ENCODE peak calls at places on chromosomes 3 and 15, in five cellular contexts. K is Calu3; Z is breast epithelium; D is CD8-positive, alpha-beta T cell; X is mesothelial cell of epicardium. C is an unnamed sample.

GRCh38 chr15:101805605-101806345 is 2.5 kb downstream of the OR4F6 start:
- DNase-seq in K (no peak), Z (no peak), D (no peak), X (no peak), C (no peak)

GRCh38 chr3:17424137-17424536 is 318.3 kb downstream of the TBC1D5 start:
- DNase-seq in K (no peak), Z (no peak), D (no peak), X (no peak), C (no peak)

GRCh38 chr3:32401541-32402052 is 9.9 kb downstream of the CMTM7 start:
- DNase-seq in K (peak; percentile 62), Z (peak; percentile 72), D (peak; percentile 77), X (peak; percentile 40), C (peak; percentile 32)

GRCh38 chr15:55348281-55348778 is 29.3 kb downstream of the PIGB start:
- DNase-seq in K (no peak), Z (no peak), D (no peak), X (no peak), C (no peak)

GRCh38 chr15:66132251-66132816 is 121.2 kb downstream of the MEGF11 start:
- DNase-seq in K (no peak), Z (no peak), D (no peak), X (no peak), C (no peak)

GRCh38 chr3:58580826-58581327 is 3.7 kb upstream of the FAM107A start:
- DNase-seq in K (no peak), Z (no peak), D (no peak), X (no peak), C (no peak)

GRCh38 chr3:56137406-56137805 is 330.9 kb downstream of the ERC2 start:
- DNase-seq in K (no peak), Z (no peak), D (no peak), X (no peak), C (no peak)

GRCh38 chr15:54803139-54803808 is 393.5 kb downstream of the RSL24D1 start:
- DNase-seq in K (peak; percentile 29), Z (no peak), D (no peak), X (no peak), C (no peak)

GRCh38 chr3:38575279-38575843 is 74.1 kb downstream of the SCN5A start:
- DNase-seq in K (no peak), Z (no peak), D (no peak), X (no peak), C (no peak)

GRCh38 chr3:64345351-64345750 is 120.1 kb upstream of the PRICKLE2 start:
- DNase-seq in K (no peak), Z (no peak), D (no peak), X (no peak), C (no peak)

GRCh38 chr15:70267306-70267705 is 169.6 kb upstream of the TLE3 start:
- DNase-seq in K (no peak), Z (no peak), D (no peak), X (no peak), C (no peak)

GRCh38 chr15:25762015-25762662 is 101.0 kb downstream of the ATP10A start:
- DNase-seq in K (peak; percentile 4), Z (no peak), D (no peak), X (no peak), C (no peak)

GRCh38 chr3:9130318-9131110 is 118.9 kb downstream of the SRGAP3 start:
- DNase-seq in K (no peak), Z (no peak), D (no peak), X (no peak), C (no peak)

GRCh38 chr3:70824785-70825184 is 512.3 kb upstream of the MDFIC2 start:
- DNase-seq in K (peak; percentile 39), Z (no peak), D (no peak), X (no peak), C (no peak)

GRCh38 chr15:27268923-27269322 is 297.9 kb downstream of the GABRG3 start:
- DNase-seq in K (no peak), Z (no peak), D (no peak), X (no peak), C (no peak)

GRCh38 chr15:70264014-70264492 is 166.3 kb upstream of the TLE3 start:
- DNase-seq in K (no peak), Z (no peak), D (no peak), X (no peak), C (no peak)

GRCh38 chr3:53740946-53741345 is 105.3 kb downstream of the CHDH start:
- DNase-seq in K (no peak), Z (no peak), D (no peak), X (no peak), C (no peak)

GRCh38 chr15:76169013-76169412 is 109.2 kb downstream of the TMEM266 start:
- DNase-seq in K (no peak), Z (no peak), D (no peak), X (no peak), C (no peak)

GRCh38 chr3:152834354-152835310 is at the start of gene P2RY1:
- DNase-seq in K (peak; percentile 91), Z (no peak), D (no peak), X (peak; percentile 54), C (peak; percentile 72)

GRCh38 chr15:80825361-80826030 is 46.3 kb downstream of the CEMIP start:
- DNase-seq in K (no peak), Z (peak; percentile 63), D (no peak), X (no peak), C (no peak)

GRCh38 chr15:59232476-59232875 is 25.8 kb downstream of the LDHAL6B start:
- DNase-seq in K (no peak), Z (no peak), D (no peak), X (no peak), C (no peak)

GRCh38 chr3:22594990-22595389 is 608.1 kb upstream of the UBE2E2 start:
- DNase-seq in K (no peak), Z (no peak), D (no peak), X (no peak), C (no peak)

GRCh38 chr15:59069430-59069829 is 35.5 kb upstream of the CCNB2 start:
- DNase-seq in K (no peak), Z (no peak), D (no peak), X (no peak), C (no peak)

GRCh38 chr3:42830437-42831320 is 21.4 kb downstream of the ACKR2 start:
- DNase-seq in K (peak; percentile 27), Z (no peak), D (no peak), X (no peak), C (no peak)

GRCh38 chr3:160134454-160134853 is 90.8 kb upstream of the C3orf80 start:
- DNase-seq in K (peak; percentile 71), Z (no peak), D (no peak), X (no peak), C (no peak)

GRCh38 chr15:99961011-99961441 is 227.8 kb upstream of the LYSMD4 start:
- DNase-seq in K (no peak), Z (no peak), D (no peak), X (no peak), C (no peak)

GRCh38 chr15:85440451-85440850 is 60.0 kb downstream of the AKAP13 start:
- DNase-seq in K (no peak), Z (no peak), D (no peak), X (no peak), C (no peak)

GRCh38 chr3:50102558-50102957 is 13.8 kb downstream of the RBM5 start:
- DNase-seq in K (no peak), Z (no peak), D (no peak), X (no peak), C (no peak)

GRCh38 chr3:190320594-190321362 is 1.5 kb downstream of the CLDN1 start:
- DNase-seq in K (no peak), Z (no peak), D (no peak), X (no peak), C (no peak)

GRCh38 chr15:66850078-66850991 is 148.3 kb downstream of the SMAD6 start:
- DNase-seq in K (no peak), Z (no peak), D (no peak), X (no peak), C (no peak)

DNA sequence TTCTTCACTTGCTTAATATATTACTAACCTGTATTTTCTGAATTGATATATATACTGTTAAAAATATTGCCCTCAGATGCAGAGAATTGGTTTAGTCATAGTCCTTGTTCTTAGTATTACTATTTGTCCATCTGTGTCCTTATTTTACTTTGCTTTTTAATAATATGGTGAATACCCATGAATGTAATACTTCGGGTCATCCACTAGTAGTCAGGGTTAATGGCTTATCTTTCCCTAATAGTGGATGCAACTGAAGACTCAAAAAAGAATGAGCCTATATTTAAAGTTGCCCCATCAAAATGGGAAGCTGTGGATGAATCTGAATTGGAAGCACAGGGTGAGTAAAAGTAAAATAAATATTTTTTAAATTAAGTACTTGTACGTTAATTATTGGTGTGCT is 36.5 kb downstream of the U2SURP start:
- DNase-seq in K (no peak), Z (no peak), D (no peak), X (no peak), C (no peak)
- TF ChIP-seq CTCF in K (no peak), Z (no peak), D (no peak), X (no peak), C (no peak)

DNA sequence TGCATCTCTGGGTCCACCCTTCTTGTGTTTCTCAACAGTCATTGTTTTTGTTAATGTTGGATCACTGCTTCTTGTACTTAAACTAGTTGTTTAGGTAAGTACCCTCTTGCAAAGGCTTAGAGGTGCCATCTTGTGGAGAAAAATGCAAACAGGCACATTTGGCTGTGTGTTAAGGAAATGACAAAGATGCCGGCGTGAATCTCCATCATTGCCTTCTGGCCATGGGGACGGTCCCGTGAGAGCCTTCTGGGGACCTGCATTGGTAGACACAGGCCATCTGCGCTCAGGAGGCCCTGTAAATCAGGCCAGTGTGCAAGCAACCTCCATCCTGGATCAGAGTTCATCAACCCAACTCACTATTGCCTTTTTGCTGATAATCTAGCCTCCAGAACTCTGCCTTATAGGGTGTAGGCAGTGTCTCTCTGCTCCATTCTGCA is 158.6 kb upstream of the NR2E3 start:
- DNase-seq in K (peak; percentile 44), Z (no peak), D (no peak), X (no peak), C (no peak)
- TF ChIP-seq CTCF in K (no peak), Z (peak; percentile 33), D (no peak), X (no peak), C (peak; percentile 60)

DNA sequence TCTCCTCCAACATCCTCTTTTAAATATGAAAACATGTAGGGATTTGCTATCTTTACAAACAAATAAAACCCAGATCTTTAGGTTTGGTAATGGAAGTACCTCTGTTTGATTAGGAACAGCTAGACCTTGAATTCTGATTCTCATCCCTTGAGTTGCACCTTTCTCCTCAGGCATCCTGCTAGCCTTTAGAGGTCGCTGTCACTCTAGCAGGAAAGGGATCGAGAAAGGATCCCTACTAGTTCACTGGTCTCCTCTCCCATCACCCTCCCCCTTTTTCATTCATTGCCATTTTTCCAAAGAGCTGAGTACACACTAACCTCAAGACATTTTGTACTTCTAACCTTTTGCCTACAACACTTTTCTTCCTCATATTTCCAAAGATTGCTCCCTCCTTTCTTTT is 569.8 kb downstream of the RBMS3 start:
- DNase-seq in K (no peak), Z (no peak), D (no peak), X (no peak), C (no peak)
- TF ChIP-seq CTCF in K (no peak), Z (no peak), D (no peak), X (no peak), C (no peak)

GRCh38 chr3:111882799-111883198 is 23.7 kb downstream of the PHLDB2 start:
- DNase-seq in K (no peak), Z (no peak), D (no peak), X (no peak), C (no peak)

GRCh38 chr3:111884411-111885018 is 25.4 kb downstream of the PHLDB2 start:
- DNase-seq in K (no peak), Z (no peak), D (no peak), X (no peak), C (no peak)

GRCh38 chr3:111882194-111882593 is 23.1 kb downstream of the PHLDB2 start:
- DNase-seq in K (no peak), Z (no peak), D (no peak), X (no peak), C (no peak)

GRCh38 chr3:111881480-111881879 is 22.4 kb downstream of the PHLDB2 start:
- DNase-seq in K (no peak), Z (no peak), D (no peak), X (no peak), C (no peak)

GRCh38 chr3:111885578-111885977 is 26.5 kb downstream of the PHLDB2 start:
- DNase-seq in K (no peak), Z (no peak), D (no peak), X (no peak), C (no peak)
- TF ChIP-seq CTCF in K (no peak), Z (no peak), D (no peak), X (no peak), C (no peak)

C was measured in progenitor cell of endocrine pancreas.